ENCODE peak calls at places on chromosomes 11 and 22, in six cellular contexts. U, A, F, Z, C and V are unnamed samples.

GRCh38 chr11:10455637-10456487 is 798 bp downstream of the AMPD3 start:
- DNase-seq in A (peak), F (peak), C (no peak), U (peak), Z (peak), V (peak)

GRCh38 chr22:46619830-46620501 is at the start of gene GRAMD4:
- DNase-seq in Z (no peak), U (no peak), C (no peak), A (no peak), F (no peak), V (no peak)

GRCh38 chr11:2774173-2775082 is 74.6 kb upstream of the KCNQ1OT1 start:
- DNase-seq in U (no peak), A (no peak), F (no peak), Z (no peak), C (no peak), V (no peak)

GRCh38 chr11:45158210-45158644 is 11.8 kb downstream of the PRDM11 start:
- DNase-seq in A (peak), F (no peak), Z (no peak), C (no peak), U (no peak), V (no peak)

GRCh38 chr22:30187726-30188407 is 58.7 kb downstream of the LIF start:
- DNase-seq in Z (no peak), U (no peak), A (no peak), F (no peak), C (no peak), V (peak)

GRCh38 chr11:133619973-133620372 is 87.7 kb upstream of the OPCML start:
- DNase-seq in Z (no peak), C (no peak), U (no peak), F (no peak), A (no peak), V (no peak)

GRCh38 chr22:29268511-29269229 is 602 bp downstream of the EWSR1 start:
- DNase-seq in U (peak), A (peak), C (no peak), Z (peak), F (peak), V (peak)

GRCh38 chr11:64969209-64969608 is 2.7 kb downstream of the MAJIN start:
- DNase-seq in Z (no peak), F (peak), U (peak), A (peak), C (no peak), V (no peak)

GRCh38 chr11:122778148-122778547 is 60.2 kb upstream of the CRTAM start:
- DNase-seq in A (peak), F (no peak), U (no peak), C (no peak), Z (no peak), V (no peak)

GRCh38 chr11:10728779-10729472 is 22.1 kb upstream of the CTR9 start:
- DNase-seq in C (no peak), A (no peak), Z (no peak), F (no peak), U (peak), V (no peak)

GRCh38 chr11:134978388-134979088 is 566.5 kb upstream of the B3GAT1 start:
- DNase-seq in C (no peak), Z (no peak), A (peak), F (no peak), U (no peak), V (peak)

GRCh38 chr11:8760896-8761295 is 78.3 kb downstream of the RPL27A start:
- DNase-seq in U (no peak), Z (no peak), A (no peak), C (no peak), F (no peak), V (no peak)

GRCh38 chr11:129317564-129317963 is 58.1 kb upstream of the BARX2 start:
- DNase-seq in Z (no peak), C (no peak), F (no peak), U (no peak), A (peak), V (no peak)

GRCh38 chr11:12088047-12088481 is 22.3 kb upstream of the MICAL2 start:
- DNase-seq in A (peak), C (no peak), Z (no peak), U (peak), F (no peak), V (no peak)

GRCh38 chr22:32106930-32107329 is 52.2 kb downstream of the C22orf42 start:
- DNase-seq in C (no peak), F (no peak), Z (no peak), A (peak), U (no peak), V (peak)

GRCh38 chr11:105609341-105609781 is 512 bp upstream of the GRIA4 start:
- DNase-seq in F (no peak), A (peak), Z (no peak), C (no peak), U (no peak), V (peak)

GRCh38 chr11:10550988-10551657 is 10.1 kb upstream of the RNF141 start:
- DNase-seq in C (no peak), Z (no peak), F (no peak), U (no peak), A (no peak), V (no peak)

GRCh38 chr11:82864268-82864667 is 36.0 kb downstream of the PRCP start:
- DNase-seq in C (no peak), U (peak), Z (no peak), A (peak), F (peak), V (peak)

GRCh38 chr22:48577014-48577690 is 1250.5 kb downstream of the BRD1 start:
- DNase-seq in Z (no peak), A (no peak), U (no peak), C (no peak), F (no peak), V (no peak)

GRCh38 chr11:33515347-33515746 is 185.3 kb downstream of the C11orf91 start:
- DNase-seq in A (no peak), Z (no peak), C (no peak), F (no peak), U (peak), V (no peak)